ENCODE peak calls at places on chromosomes 12 and 14, in six cellular contexts. T is transverse colon, Y is OCI-LY7, U is left ventricle myocardium inferior, D is GM10248, F is HFFc6. G is an unnamed sample.

GRCh38 chr14:50964683-50965390 is 20.6 kb upstream of the PYGL start:
- DNase-seq in T (peak), Y (no peak), U (no peak), D (no peak), F (peak), G (peak)

GRCh38 chr14:61472801-61473376 is 151.5 kb downstream of the PRKCH start:
- DNase-seq in T (peak), Y (peak), U (no peak), D (no peak), F (no peak), G (no peak)

GRCh38 chr12:2229661-2230539 is 177.1 kb downstream of the CACNA1C start:
- DNase-seq in T (no peak), Y (no peak), U (no peak), D (no peak), F (no peak), G (no peak)

GRCh38 chr14:100330007-100330344 is 6.8 kb downstream of the SLC25A47 start:
- DNase-seq in T (no peak), Y (no peak), U (no peak), D (no peak), F (no peak), G (no peak)

GRCh38 chr14:90874599-90874998 is 58.4 kb upstream of the TTC7B start:
- DNase-seq in T (no peak), Y (no peak), U (no peak), D (no peak), F (no peak), G (no peak)

GRCh38 chr12:28092396-28092795 is 97.9 kb upstream of the CCDC91 start:
- DNase-seq in T (no peak), Y (no peak), U (no peak), D (no peak), F (no peak), G (no peak)

GRCh38 chr14:76456200-76456599 is 80.3 kb downstream of the ESRRB start:
- DNase-seq in T (no peak), Y (peak), U (no peak), D (peak), F (peak), G (peak)

GRCh38 chr12:28023156-28023887 is 50.8 kb upstream of the PTHLH start:
- DNase-seq in T (no peak), Y (no peak), U (no peak), D (no peak), F (peak), G (peak)

GRCh38 chr12:131098178-131098981 is 144.7 kb downstream of the ADGRD1 start:
- DNase-seq in T (no peak), Y (no peak), U (no peak), D (no peak), F (no peak), G (no peak)

GRCh38 chr12:62711626-62712305 is 223.2 kb downstream of the PPM1H start:
- DNase-seq in T (no peak), Y (no peak), U (no peak), D (no peak), F (no peak), G (peak)

GRCh38 chr12:113535100-113535499 is 63.4 kb upstream of the LHX5 start:
- DNase-seq in T (no peak), Y (no peak), U (no peak), D (no peak), F (no peak), G (no peak)

GRCh38 chr12:120089796-120090195 is 26.8 kb downstream of the RAB35 start:
- DNase-seq in T (no peak), Y (no peak), U (no peak), D (no peak), F (no peak), G (no peak)

GRCh38 chr12:132166093-132166492 is 21.8 kb downstream of the NOC4L start:
- DNase-seq in T (no peak), Y (no peak), U (no peak), D (no peak), F (no peak), G (no peak)

GRCh38 chr14:46999661-47000060 is 348.1 kb upstream of the RPL10L start:
- DNase-seq in T (no peak), Y (no peak), U (no peak), D (no peak), F (no peak), G (no peak)

GRCh38 chr12:116202940-116203339 is 74.6 kb downstream of the MED13L start:
- DNase-seq in T (no peak), Y (no peak), U (no peak), D (no peak), F (peak), G (no peak)

GRCh38 chr14:53845813-53846693 is 110.6 kb downstream of the BMP4 start:
- DNase-seq in T (no peak), Y (no peak), U (no peak), D (no peak), F (no peak), G (no peak)

GRCh38 chr12:32431025-32431424 is 31.7 kb downstream of the FGD4 start:
- DNase-seq in T (no peak), Y (no peak), U (no peak), D (no peak), F (no peak), G (no peak)

GRCh38 chr12:82474181-82474797 is 116.0 kb downstream of the METTL25 start:
- DNase-seq in T (no peak), Y (no peak), U (no peak), D (no peak), F (no peak), G (no peak)

DNA sequence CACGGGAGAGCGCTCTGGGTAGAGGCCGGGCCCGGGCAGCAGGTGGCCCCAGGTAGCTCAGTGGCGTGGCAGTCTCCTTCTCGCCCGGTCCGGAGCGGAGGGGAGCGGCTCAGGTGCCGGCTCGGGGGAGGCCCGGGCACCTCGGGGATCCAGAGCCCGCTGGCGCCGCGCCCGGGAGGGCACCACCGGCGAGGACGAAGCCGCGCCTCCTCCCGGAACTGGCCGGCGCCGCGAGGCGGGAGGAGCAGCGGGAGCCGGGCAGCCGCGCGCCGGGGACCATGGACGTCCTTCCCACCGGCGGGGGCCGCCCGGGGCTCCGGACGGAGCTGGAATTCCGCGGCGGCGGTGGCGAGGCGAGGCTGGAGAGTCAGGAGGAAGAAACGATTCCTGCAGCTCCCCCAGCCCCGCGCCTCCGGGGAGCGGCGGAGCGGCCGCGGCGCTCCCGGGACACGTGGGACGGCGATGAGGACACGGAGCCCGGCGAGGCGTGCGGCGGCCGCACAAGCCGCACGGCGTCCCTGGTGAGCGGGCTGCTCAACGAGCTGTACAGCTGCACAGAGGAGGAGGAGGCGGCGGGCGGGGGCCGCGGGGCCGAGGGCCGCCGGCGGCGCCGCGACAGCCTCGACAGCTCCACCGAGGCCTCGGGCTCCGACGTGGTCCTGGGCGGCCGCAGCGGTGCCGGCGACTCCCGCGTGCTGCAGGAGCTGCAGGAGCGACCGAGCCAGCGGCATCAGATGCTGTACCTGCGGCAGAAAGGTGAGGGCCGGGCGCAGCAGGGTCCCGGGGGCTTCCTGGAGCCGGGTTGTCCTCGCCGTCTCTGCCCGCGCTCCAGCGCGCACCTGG is 21.5 kb upstream of the GNS start:
- DNase-seq in T (peak), Y (no peak), U (peak), D (peak), F (no peak), G (no peak)
- TF ChIP-seq CTCF in T (peak), Y (no peak), U (no peak), D (no peak), F (no peak), G (no peak)

GRCh38 chr12:76478045-76478444 is 81.5 kb downstream of the OSBPL8 start:
- DNase-seq in T (no peak), Y (no peak), U (no peak), D (no peak), F (no peak), G (no peak)

GRCh38 chr12:76486011-76486410 is 73.6 kb downstream of the OSBPL8 start:
- DNase-seq in T (no peak), Y (no peak), U (no peak), D (no peak), F (no peak), G (no peak)

DNA sequence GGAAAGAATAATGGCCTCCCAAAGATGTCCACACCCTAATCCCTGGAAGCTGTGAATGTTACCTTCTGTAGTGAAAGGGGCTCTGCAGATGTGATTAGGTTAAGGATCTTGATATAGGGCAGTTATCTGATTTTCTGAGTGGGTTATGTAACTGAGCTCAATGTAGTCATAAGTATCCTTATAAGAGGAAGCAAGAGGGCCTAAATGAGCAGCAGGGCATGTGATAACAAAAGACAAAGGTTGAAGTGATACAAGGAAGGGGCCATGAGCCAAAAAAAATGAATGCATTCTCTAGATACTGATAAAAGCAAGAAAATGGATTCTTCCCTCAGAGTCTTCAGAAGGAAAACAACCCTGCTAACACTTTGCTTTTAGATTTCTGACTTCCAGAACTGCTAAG is 78.8 kb downstream of the OSBPL8 start:
- DNase-seq in T (no peak), Y (no peak), U (no peak), D (no peak), F (no peak), G (no peak)
- TF ChIP-seq CTCF in T (no peak), Y (no peak), U (no peak), D (no peak), F (no peak), G (no peak)

GRCh38 chr12:66555113-66555512 is 123.8 kb downstream of the GRIP1 start:
- DNase-seq in T (no peak), Y (no peak), U (no peak), D (no peak), F (no peak), G (no peak)
- TF ChIP-seq CTCF in T (no peak), Y (peak), U (no peak), D (no peak), F (no peak), G (no peak)

DNA sequence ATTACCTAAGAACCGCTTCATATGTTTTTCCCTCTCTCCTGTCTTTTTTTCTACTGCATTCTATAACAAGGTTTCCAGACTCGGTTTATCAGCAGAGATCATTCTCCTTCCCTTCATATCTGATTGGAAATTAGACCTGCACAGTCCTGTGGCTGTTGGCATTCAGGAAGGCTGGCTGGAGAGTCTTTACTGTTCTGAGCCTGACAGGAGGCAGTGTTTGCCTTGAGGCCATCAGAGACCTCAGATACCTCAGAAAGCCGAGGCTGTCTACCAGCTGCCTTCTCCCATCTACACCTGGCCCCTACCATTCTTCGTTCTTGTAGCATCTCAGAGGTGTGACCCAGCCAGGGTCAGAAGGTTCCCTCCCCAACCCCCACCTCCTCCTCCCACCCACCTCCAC is 182.0 kb downstream of the CAND1 start:
- DNase-seq in T (no peak), Y (no peak), U (no peak), D (no peak), F (no peak), G (no peak)
- TF ChIP-seq CTCF in T (no peak), Y (no peak), U (no peak), D (no peak), F (no peak), G (no peak)

DNA sequence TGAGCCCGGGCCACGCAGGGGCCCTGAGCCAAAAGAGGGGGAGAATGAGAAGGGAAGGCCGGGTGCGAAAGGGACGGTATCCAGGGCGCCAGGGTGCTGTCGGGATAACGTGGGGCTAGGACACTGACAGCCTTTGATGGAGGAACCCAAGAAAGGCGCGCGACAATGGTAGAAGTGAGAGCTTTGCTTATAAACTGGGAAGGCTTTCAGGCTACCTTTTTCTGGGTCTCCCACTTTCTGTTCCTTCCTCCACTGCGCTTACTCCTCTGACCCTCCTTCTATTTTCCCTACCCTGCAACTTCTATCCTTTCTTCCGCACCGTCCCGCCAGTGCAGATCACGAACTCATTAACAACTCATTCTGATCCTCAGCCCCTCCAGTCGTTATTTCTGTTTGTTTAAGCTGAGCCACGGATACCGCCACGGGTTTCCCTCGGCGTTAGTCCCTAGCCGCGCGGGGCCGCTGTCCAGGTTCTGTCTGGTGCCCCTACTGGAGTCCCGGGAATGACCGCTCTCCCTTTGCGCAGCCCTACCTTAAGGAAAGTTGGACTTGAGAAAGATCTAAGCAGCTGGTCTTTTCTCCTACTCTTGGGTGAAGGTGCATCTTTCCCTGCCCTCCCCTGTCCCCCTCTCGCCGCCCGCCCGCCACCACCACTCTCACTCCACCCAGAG is 3.0 kb downstream of the SSTR1 start:
- DNase-seq in T (no peak), Y (no peak), U (peak), D (no peak), F (peak), G (no peak)
- TF ChIP-seq CTCF in T (no peak), Y (no peak), U (peak), D (no peak), F (peak), G (peak)

GRCh38 chr12:53048033-53048779 is 1.7 kb upstream of the TNS2 start:
- DNase-seq in T (peak), Y (no peak), U (peak), D (no peak), F (no peak), G (no peak)
- TF ChIP-seq CTCF in T (peak), Y (peak), U (no peak), D (no peak), F (peak), G (no peak)

DNA sequence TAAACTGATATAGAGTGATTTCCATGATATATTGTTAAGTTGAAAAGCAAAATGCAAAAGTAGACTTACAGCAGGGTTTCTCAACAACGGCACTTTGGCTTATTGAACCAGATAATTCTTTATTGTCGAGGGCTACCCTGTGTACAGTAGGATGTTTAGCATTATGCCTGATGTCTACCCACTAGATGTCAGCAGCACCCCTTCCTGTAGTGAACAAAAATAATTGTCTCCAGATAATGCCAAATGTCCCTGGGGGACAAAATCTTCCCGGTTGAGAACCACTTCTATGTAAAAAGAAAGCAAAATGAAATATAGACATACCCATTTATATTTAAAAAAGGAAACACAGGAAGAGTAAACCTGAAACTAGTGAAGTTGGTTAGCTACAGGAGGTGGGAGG is 32.4 kb downstream of the ABCD2 start:
- DNase-seq in T (no peak), Y (peak), U (no peak), D (no peak), F (no peak), G (no peak)
- TF ChIP-seq CTCF in T (no peak), Y (peak), U (peak), D (peak), F (no peak), G (peak)

GRCh38 chr14:73742520-73743238 is 28.5 kb upstream of the PNMA1 start:
- DNase-seq in T (no peak), Y (no peak), U (no peak), D (no peak), F (no peak), G (no peak)

GRCh38 chr14:73741876-73742519 is 27.8 kb upstream of the PNMA1 start:
- DNase-seq in T (no peak), Y (peak), U (no peak), D (no peak), F (no peak), G (no peak)

GRCh38 chr14:73744175-73744867 is 30.1 kb upstream of the PNMA1 start:
- DNase-seq in T (peak), Y (no peak), U (no peak), D (no peak), F (no peak), G (no peak)

GRCh38 chr14:73744874-73745529 is 30.8 kb upstream of the PNMA1 start:
- DNase-seq in T (peak), Y (peak), U (no peak), D (no peak), F (no peak), G (no peak)

GRCh38 chr14:73743431-73743931 is 29.3 kb upstream of the PNMA1 start:
- DNase-seq in T (peak), Y (peak), U (peak), D (peak), F (no peak), G (no peak)
- TF ChIP-seq CTCF in T (no peak), Y (no peak), U (no peak), D (no peak), F (no peak), G (no peak)